ENCODE peak calls at places on chromosomes 6 and 20, in five cellular contexts. Q is HCT116, G is H1, D is HepG2, L is K562. F is an unnamed sample.

GRCh38 chr6:71510057-71510713 is 221.6 kb downstream of the OGFRL1 start:
- DNase-seq in Q (peak; percentile 27), G (peak; percentile 56), D (peak; percentile 9), L (no peak), F (peak; percentile 70)

GRCh38 chr6:146819596-146820320 is 221.0 kb downstream of the ADGB start:
- DNase-seq in Q (no peak), G (no peak), D (no peak), L (no peak), F (no peak)

GRCh38 chr6:140047321-140047720 is 672.9 kb upstream of the CITED2 start:
- DNase-seq in Q (no peak), G (no peak), D (no peak), L (no peak), F (no peak)

GRCh38 chr20:15077733-15078132 is 740.3 kb upstream of the FLRT3 start:
- DNase-seq in Q (no peak), G (no peak), D (no peak), L (no peak), F (no peak)

GRCh38 chr6:7505196-7505699 is 36.2 kb upstream of the DSP start:
- DNase-seq in Q (peak; percentile 98), G (peak; percentile 65), D (peak; percentile 65), L (no peak), F (no peak)

GRCh38 chr6:44667668-44668390 is 280.3 kb downstream of the CDC5L start:
- DNase-seq in Q (peak; percentile 29), G (peak; percentile 75), D (peak; percentile 39), L (peak; percentile 52), F (no peak)

GRCh38 chr6:20096506-20096905 is 115.8 kb downstream of the MBOAT1 start:
- DNase-seq in Q (no peak), G (no peak), D (no peak), L (no peak), F (no peak)

GRCh38 chr6:28940294-28940858 is 16.6 kb upstream of the TRIM27 start:
- DNase-seq in Q (no peak), G (peak; percentile 76), D (peak; percentile 43), L (peak; percentile 55), F (no peak)

GRCh38 chr6:159934181-159934580 is 34.7 kb upstream of the IGF2R start:
- DNase-seq in Q (no peak), G (no peak), D (no peak), L (no peak), F (no peak)

GRCh38 chr6:88843040-88843439 is 120.4 kb downstream of the RNGTT start:
- DNase-seq in Q (no peak), G (no peak), D (no peak), L (no peak), F (no peak)

GRCh38 chr6:28354688-28355554 is 5.2 kb downstream of the ZKSCAN3 start:
- DNase-seq in Q (no peak), G (no peak), D (no peak), L (no peak), F (no peak)

GRCh38 chr20:58554541-58554940 is 39.3 kb upstream of the APCDD1L start:
- DNase-seq in Q (no peak), G (no peak), D (no peak), L (no peak), F (no peak)

GRCh38 chr6:133254552-133255228 is 13.5 kb downstream of the EYA4 start:
- DNase-seq in Q (no peak), G (no peak), D (no peak), L (no peak), F (no peak)

GRCh38 chr6:126100386-126100785 is 114.0 kb downstream of the TRMT11 start:
- DNase-seq in Q (no peak), G (no peak), D (no peak), L (no peak), F (no peak)

GRCh38 chr6:143060806-143061596 is at the start of gene AIG1:
- DNase-seq in Q (peak; percentile 47), G (peak; percentile 71), D (no peak), L (no peak), F (no peak)

GRCh38 chr20:51634257-51634656 is 91.7 kb upstream of the NFATC2 start:
- DNase-seq in Q (no peak), G (no peak), D (no peak), L (peak; percentile 28), F (no peak)

GRCh38 chr20:20233041-20233514 is 134.8 kb upstream of the INSM1 start:
- DNase-seq in Q (no peak), G (no peak), D (no peak), L (no peak), F (no peak)

GRCh38 chr20:11117808-11118528 is 444.2 kb upstream of the JAG1 start:
- DNase-seq in Q (peak; percentile 27), G (no peak), D (no peak), L (no peak), F (no peak)

GRCh38 chr6:141758430-141758829 is 374.3 kb upstream of the GJE1 start:
- DNase-seq in Q (no peak), G (no peak), D (no peak), L (no peak), F (no peak)

GRCh38 chr20:39661833-39662232 is 699.7 kb downstream of the DHX35 start:
- DNase-seq in Q (no peak), G (no peak), D (no peak), L (no peak), F (no peak)

GRCh38 chr6:170243791-170244291 is 47.0 kb downstream of the DLL1 start:
- DNase-seq in Q (no peak), G (no peak), D (no peak), L (no peak), F (no peak)

GRCh38 chr20:58100731-58101356 is 127.6 kb downstream of the ANKRD60 start:
- DNase-seq in Q (no peak), G (no peak), D (no peak), L (no peak), F (no peak)

GRCh38 chr6:23672737-23673136 is 453.3 kb upstream of the NRSN1 start:
- DNase-seq in Q (no peak), G (no peak), D (no peak), L (no peak), F (no peak)

GRCh38 chr20:50427740-50428462 is 82.3 kb upstream of the PTPN1 start:
- DNase-seq in Q (no peak), G (no peak), D (no peak), L (no peak), F (no peak)

GRCh38 chr6:159101656-159102055 is 56.9 kb upstream of the TAGAP start:
- DNase-seq in Q (no peak), G (no peak), D (no peak), L (no peak), F (no peak)

GRCh38 chr6:32177182-32177787 is 920 bp upstream of the RNF5 start:
- DNase-seq in Q (no peak), G (peak; percentile 90), D (no peak), L (peak; percentile 52), F (no peak)

GRCh38 chr6:161836643-161837448 is 563.0 kb upstream of the AGPAT4 start:
- DNase-seq in Q (peak; percentile 7), G (no peak), D (peak; percentile 35), L (no peak), F (peak; percentile 29)

GRCh38 chr6:132798820-132799538 is 542 bp upstream of the SLC18B1 start:
- DNase-seq in Q (peak; percentile 76), G (peak; percentile 76), D (peak; percentile 83), L (peak; percentile 71), F (peak; percentile 17)

GRCh38 chr6:169787797-169788196 is 36.4 kb downstream of the ERMARD start:
- DNase-seq in Q (no peak), G (peak; percentile 8), D (no peak), L (no peak), F (no peak)

GRCh38 chr20:47551841-47552240 is 50.2 kb downstream of the NCOA3 start:
- DNase-seq in Q (no peak), G (no peak), D (peak; percentile 70), L (no peak), F (no peak)

GRCh38 chr20:50921055-50921454 is 10.2 kb downstream of the ADNP start:
- DNase-seq in Q (no peak), G (no peak), D (no peak), L (no peak), F (no peak)

GRCh38 chr20:17873410-17874270 is 95.0 kb downstream of the SNX5 start:
- DNase-seq in Q (peak; percentile 57), G (no peak), D (peak; percentile 91), L (no peak), F (peak; percentile 89)

GRCh38 chr6:111776236-111777189 is 96.7 kb downstream of the FYN start:
- DNase-seq in Q (no peak), G (no peak), D (no peak), L (no peak), F (no peak)
- TF ChIP-seq JUND in Q (no peak), G (no peak), D (no peak), L (no peak), F (no peak)

GRCh38 chr6:53244958-53245357 is 96.3 kb upstream of the GCM1 start:
- DNase-seq in Q (no peak), G (no peak), D (no peak), L (no peak), F (no peak)
- TF ChIP-seq JUND in Q (no peak), G (no peak), D (no peak), L (no peak), F (no peak)

DNA sequence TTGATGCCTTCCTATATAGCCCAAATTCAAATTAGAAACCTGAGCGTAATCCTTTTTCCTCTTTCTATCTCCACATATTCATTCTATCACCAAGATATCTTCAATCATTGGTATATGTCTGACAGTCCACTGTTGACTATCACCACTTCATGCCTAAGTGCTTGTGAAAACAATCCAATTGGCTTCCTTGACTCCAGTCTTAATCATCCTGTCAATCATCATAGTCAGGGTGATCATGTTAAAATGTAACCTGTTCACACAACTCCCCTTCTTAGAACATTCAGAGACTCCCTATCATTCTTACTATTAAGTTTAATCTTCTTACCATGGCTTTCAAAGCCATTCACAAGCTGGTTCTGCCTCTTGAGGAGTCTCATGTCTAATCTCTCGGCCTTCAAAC is 616.7 kb downstream of the PHF3 start:
- DNase-seq in Q (no peak), G (no peak), D (no peak), L (no peak), F (no peak)
- TF ChIP-seq JUND in Q (no peak), G (no peak), D (no peak), L (no peak), F (no peak)

DNA sequence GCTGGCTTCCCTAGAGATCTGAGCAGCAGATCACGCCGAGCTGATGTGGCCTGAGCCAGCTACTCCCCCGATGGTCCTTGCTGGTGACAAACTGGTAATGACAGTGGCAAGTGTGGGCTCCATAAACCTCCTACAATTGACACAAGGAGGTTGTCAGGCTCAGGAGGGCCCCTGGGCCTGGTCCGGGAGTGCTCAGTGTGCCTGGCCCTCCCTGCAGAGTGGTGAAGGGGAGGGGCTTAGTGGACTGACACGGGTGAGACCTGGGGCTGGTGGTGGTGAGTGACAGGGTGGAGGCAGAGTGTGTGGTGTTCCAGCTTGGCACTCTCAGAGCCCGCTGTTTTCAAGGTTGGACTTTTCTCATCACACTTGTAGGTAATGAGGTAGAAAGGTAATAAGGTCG is 22.7 kb upstream of the MPC1 start:
- DNase-seq in Q (no peak), G (no peak), D (no peak), L (no peak), F (no peak)
- TF ChIP-seq JUND in Q (no peak), G (no peak), D (no peak), L (no peak), F (no peak)